ENCODE peak calls at places on chromosome X, in ten cellular contexts. One of them, this sample, is unnamed.

GRCh38 chrX:134388161-134389109 is 71.5 kb upstream of the HPRT1 start:
- DNase-seq in IMR-90: no peak
- DNase-seq in A549: no peak
- DNase-seq in AG04450: no peak
- DNase-seq in CD8-positive, alpha-beta T cell: no peak
- DNase-seq in Peyer's patch: no peak
- DNase-seq in fibroblast of lung: no peak
- DNase-seq in colonic mucosa: no peak
- DNase-seq in cardiac muscle cell: no peak
- DNase-seq in pancreas: no peak
- DNase-seq in this sample: peak; percentile 65

GRCh38 chrX:38538134-38538533 is 23.2 kb upstream of the TSPAN7 start:
- DNase-seq in IMR-90: no peak
- DNase-seq in A549: no peak
- DNase-seq in AG04450: no peak
- DNase-seq in CD8-positive, alpha-beta T cell: no peak
- DNase-seq in Peyer's patch: no peak
- DNase-seq in fibroblast of lung: no peak
- DNase-seq in colonic mucosa: no peak
- DNase-seq in cardiac muscle cell: no peak
- DNase-seq in pancreas: no peak
- DNase-seq in this sample: no peak

GRCh38 chrX:48713847-48714246 is 17.3 kb downstream of the SUV39H1 start:
- DNase-seq in IMR-90: no peak
- DNase-seq in A549: no peak
- DNase-seq in AG04450: no peak
- DNase-seq in CD8-positive, alpha-beta T cell: no peak
- DNase-seq in Peyer's patch: no peak
- DNase-seq in fibroblast of lung: no peak
- DNase-seq in colonic mucosa: no peak
- DNase-seq in cardiac muscle cell: no peak
- DNase-seq in pancreas: no peak
- DNase-seq in this sample: no peak

GRCh38 chrX:20693071-20693470 is 426.4 kb upstream of the RPS6KA3 start:
- DNase-seq in IMR-90: no peak
- DNase-seq in A549: no peak
- DNase-seq in AG04450: no peak
- DNase-seq in CD8-positive, alpha-beta T cell: no peak
- DNase-seq in Peyer's patch: no peak
- DNase-seq in fibroblast of lung: peak; percentile 0
- DNase-seq in colonic mucosa: no peak
- DNase-seq in cardiac muscle cell: no peak
- DNase-seq in pancreas: no peak
- DNase-seq in this sample: no peak

GRCh38 chrX:46811101-46811500 is 25.7 kb upstream of the RP2 start:
- DNase-seq in IMR-90: no peak
- DNase-seq in A549: no peak
- DNase-seq in AG04450: no peak
- DNase-seq in CD8-positive, alpha-beta T cell: no peak
- DNase-seq in Peyer's patch: no peak
- DNase-seq in fibroblast of lung: no peak
- DNase-seq in colonic mucosa: no peak
- DNase-seq in cardiac muscle cell: no peak
- DNase-seq in pancreas: no peak
- DNase-seq in this sample: no peak

GRCh38 chrX:115936008-115936407 is 234.5 kb upstream of the AGTR2 start:
- DNase-seq in IMR-90: no peak
- DNase-seq in A549: no peak
- DNase-seq in AG04450: no peak
- DNase-seq in CD8-positive, alpha-beta T cell: no peak
- DNase-seq in Peyer's patch: no peak
- DNase-seq in fibroblast of lung: no peak
- DNase-seq in colonic mucosa: no peak
- DNase-seq in cardiac muscle cell: no peak
- DNase-seq in pancreas: no peak
- DNase-seq in this sample: no peak

GRCh38 chrX:149283853-149284252 is 221.3 kb downstream of the IDS start:
- DNase-seq in IMR-90: no peak
- DNase-seq in A549: no peak
- DNase-seq in AG04450: no peak
- DNase-seq in CD8-positive, alpha-beta T cell: no peak
- DNase-seq in Peyer's patch: no peak
- DNase-seq in fibroblast of lung: no peak
- DNase-seq in colonic mucosa: no peak
- DNase-seq in cardiac muscle cell: no peak
- DNase-seq in pancreas: no peak
- DNase-seq in this sample: no peak

GRCh38 chrX:40176256-40176978 is 78.7 kb upstream of the BCOR start:
- DNase-seq in IMR-90: no peak
- DNase-seq in A549: peak; percentile 44
- DNase-seq in AG04450: no peak
- DNase-seq in CD8-positive, alpha-beta T cell: peak; percentile 68
- DNase-seq in Peyer's patch: peak; percentile 88
- DNase-seq in fibroblast of lung: no peak
- DNase-seq in colonic mucosa: peak; percentile 71
- DNase-seq in cardiac muscle cell: peak; percentile 62
- DNase-seq in pancreas: peak; percentile 63
- DNase-seq in this sample: peak; percentile 88

GRCh38 chrX:72100824-72101351 is 30.8 kb downstream of the RTL5 start:
- DNase-seq in IMR-90: no peak
- DNase-seq in A549: no peak
- DNase-seq in AG04450: no peak
- DNase-seq in CD8-positive, alpha-beta T cell: peak; percentile 58
- DNase-seq in Peyer's patch: peak; percentile 84
- DNase-seq in fibroblast of lung: no peak
- DNase-seq in colonic mucosa: no peak
- DNase-seq in cardiac muscle cell: no peak
- DNase-seq in pancreas: no peak
- DNase-seq in this sample: peak; percentile 84

GRCh38 chrX:776061-776460 is 145.5 kb downstream of the SHOX start:
- DNase-seq in IMR-90: no peak
- DNase-seq in A549: no peak
- DNase-seq in AG04450: no peak
- DNase-seq in CD8-positive, alpha-beta T cell: no peak
- DNase-seq in Peyer's patch: no peak
- DNase-seq in fibroblast of lung: no peak
- DNase-seq in colonic mucosa: no peak
- DNase-seq in cardiac muscle cell: no peak
- DNase-seq in pancreas: no peak
- DNase-seq in this sample: no peak

GRCh38 chrX:145484740-145485139 is 237.4 kb downstream of the SPANXN1 start:
- DNase-seq in IMR-90: no peak
- DNase-seq in A549: no peak
- DNase-seq in AG04450: no peak
- DNase-seq in CD8-positive, alpha-beta T cell: no peak
- DNase-seq in Peyer's patch: no peak
- DNase-seq in fibroblast of lung: no peak
- DNase-seq in colonic mucosa: no peak
- DNase-seq in cardiac muscle cell: no peak
- DNase-seq in pancreas: no peak
- DNase-seq in this sample: no peak

GRCh38 chrX:1391707-1392375 is at the start of gene SLC25A6:
- DNase-seq in IMR-90: peak; percentile 95
- DNase-seq in A549: peak; percentile 91
- DNase-seq in AG04450: peak; percentile 92
- DNase-seq in CD8-positive, alpha-beta T cell: peak; percentile 99
- DNase-seq in Peyer's patch: peak; percentile 99
- DNase-seq in fibroblast of lung: peak; percentile 97
- DNase-seq in colonic mucosa: peak; percentile 99
- DNase-seq in cardiac muscle cell: peak; percentile 99
- DNase-seq in pancreas: peak; percentile 98
- DNase-seq in this sample: peak; percentile 97

GRCh38 chrX:1442724-1443367 is 9.9 kb downstream of the ASMTL start:
- DNase-seq in IMR-90: no peak
- DNase-seq in A549: no peak
- DNase-seq in AG04450: no peak
- DNase-seq in CD8-positive, alpha-beta T cell: no peak
- DNase-seq in Peyer's patch: peak; percentile 23
- DNase-seq in fibroblast of lung: no peak
- DNase-seq in colonic mucosa: no peak
- DNase-seq in cardiac muscle cell: no peak
- DNase-seq in pancreas: peak; percentile 8
- DNase-seq in this sample: no peak

GRCh38 chrX:69493193-69493592 is 10.9 kb upstream of the NALF2 start:
- DNase-seq in IMR-90: no peak
- DNase-seq in A549: peak; percentile 35
- DNase-seq in AG04450: no peak
- DNase-seq in CD8-positive, alpha-beta T cell: no peak
- DNase-seq in Peyer's patch: no peak
- DNase-seq in fibroblast of lung: no peak
- DNase-seq in colonic mucosa: peak; percentile 46
- DNase-seq in cardiac muscle cell: peak; percentile 30
- DNase-seq in pancreas: no peak
- DNase-seq in this sample: peak; percentile 18

GRCh38 chrX:2188316-2188715 is 312.5 kb downstream of the DHRSX start:
- DNase-seq in IMR-90: no peak
- DNase-seq in A549: no peak
- DNase-seq in AG04450: no peak
- DNase-seq in CD8-positive, alpha-beta T cell: no peak
- DNase-seq in Peyer's patch: no peak
- DNase-seq in fibroblast of lung: no peak
- DNase-seq in colonic mucosa: no peak
- DNase-seq in cardiac muscle cell: no peak
- DNase-seq in pancreas: no peak
- DNase-seq in this sample: no peak

GRCh38 chrX:1027133-1027532 is 185.3 kb downstream of the CRLF2 start:
- DNase-seq in IMR-90: no peak
- DNase-seq in A549: no peak
- DNase-seq in AG04450: no peak
- DNase-seq in CD8-positive, alpha-beta T cell: no peak
- DNase-seq in Peyer's patch: no peak
- DNase-seq in fibroblast of lung: no peak
- DNase-seq in colonic mucosa: no peak
- DNase-seq in cardiac muscle cell: no peak
- DNase-seq in pancreas: no peak
- DNase-seq in this sample: peak; percentile 64

GRCh38 chrX:110012818-110013484 is 10.0 kb downstream of the TMEM164 start:
- DNase-seq in IMR-90: no peak
- DNase-seq in A549: no peak
- DNase-seq in AG04450: no peak
- DNase-seq in CD8-positive, alpha-beta T cell: no peak
- DNase-seq in Peyer's patch: no peak
- DNase-seq in fibroblast of lung: no peak
- DNase-seq in colonic mucosa: no peak
- DNase-seq in cardiac muscle cell: no peak
- DNase-seq in pancreas: peak; percentile 21
- DNase-seq in this sample: no peak

GRCh38 chrX:134684956-134685355 is 26.7 kb upstream of the PLAC1 start:
- DNase-seq in IMR-90: no peak
- DNase-seq in A549: no peak
- DNase-seq in AG04450: no peak
- DNase-seq in CD8-positive, alpha-beta T cell: no peak
- DNase-seq in Peyer's patch: no peak
- DNase-seq in fibroblast of lung: no peak
- DNase-seq in colonic mucosa: no peak
- DNase-seq in cardiac muscle cell: no peak
- DNase-seq in pancreas: no peak
- DNase-seq in this sample: no peak

GRCh38 chrX:66164931-66165330 is 884 bp downstream of the HEPH start:
- DNase-seq in IMR-90: no peak
- DNase-seq in A549: no peak
- DNase-seq in AG04450: no peak
- DNase-seq in CD8-positive, alpha-beta T cell: no peak
- DNase-seq in Peyer's patch: no peak
- DNase-seq in fibroblast of lung: no peak
- DNase-seq in colonic mucosa: no peak
- DNase-seq in cardiac muscle cell: no peak
- DNase-seq in pancreas: no peak
- DNase-seq in this sample: no peak
- H3K4me3 ChIP-seq in IMR-90: peak overlapping the region; percentile 3
- H3K4me3 ChIP-seq in A549: no peak overlapping the region
- H3K4me3 ChIP-seq in AG04450: peak overlapping the region; percentile 63
- H3K4me3 ChIP-seq in CD8-positive, alpha-beta T cell: no peak overlapping the region
- H3K4me3 ChIP-seq in Peyer's patch: peak overlapping the region; percentile 53
- H3K4me3 ChIP-seq in fibroblast of lung: peak overlapping the region; percentile 63
- H3K4me3 ChIP-seq in colonic mucosa: peak overlapping the region; percentile 21
- H3K4me3 ChIP-seq in cardiac muscle cell: peak overlapping the region; percentile 57
- H3K4me3 ChIP-seq in pancreas: no peak overlapping the region
- H3K4me3 ChIP-seq in this sample: no peak overlapping the region

DNA sequence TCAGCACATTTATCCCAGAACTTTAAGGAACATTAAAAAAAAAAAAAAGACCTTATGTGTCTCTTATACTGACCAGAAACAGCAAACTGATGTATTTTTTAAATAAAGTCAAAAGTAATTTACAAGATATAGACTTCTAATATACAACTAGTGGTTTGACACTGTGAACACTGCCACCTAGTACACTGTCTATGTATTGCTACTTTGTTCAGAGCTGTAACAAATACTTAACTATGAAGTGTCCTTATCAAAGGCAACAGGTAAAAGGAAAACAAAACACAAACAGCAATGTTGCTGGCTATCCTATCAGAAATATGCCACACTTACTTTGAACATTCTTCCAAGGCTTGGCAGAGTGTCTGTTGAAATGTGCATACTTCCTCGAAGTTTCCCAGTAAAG is 60.4 kb downstream of the CD40LG start:
- DNase-seq in IMR-90: peak; percentile 13
- DNase-seq in A549: peak; percentile 6
- DNase-seq in AG04450: no peak
- DNase-seq in CD8-positive, alpha-beta T cell: no peak
- DNase-seq in Peyer's patch: no peak
- DNase-seq in fibroblast of lung: no peak
- DNase-seq in colonic mucosa: no peak
- DNase-seq in cardiac muscle cell: no peak
- DNase-seq in pancreas: no peak
- DNase-seq in this sample: peak; percentile 24
- TF ChIP-seq CTCF in IMR-90: peak; percentile 33
- TF ChIP-seq CTCF in A549: peak; percentile 40
- TF ChIP-seq CTCF in AG04450: peak; percentile 44
- TF ChIP-seq CTCF in CD8-positive, alpha-beta T cell: peak; percentile 49
- TF ChIP-seq CTCF in Peyer's patch: peak; percentile 23
- TF ChIP-seq CTCF in fibroblast of lung: no peak
- TF ChIP-seq CTCF in colonic mucosa: no peak
- TF ChIP-seq CTCF in cardiac muscle cell: peak; percentile 42
- TF ChIP-seq CTCF in pancreas: no peak
- TF ChIP-seq CTCF in this sample: peak; percentile 34

GRCh38 chrX:132474522-132474921 is 14.3 kb downstream of the MBNL3 start:
- DNase-seq in IMR-90: no peak
- DNase-seq in A549: no peak
- DNase-seq in AG04450: no peak
- DNase-seq in CD8-positive, alpha-beta T cell: no peak
- DNase-seq in Peyer's patch: no peak
- DNase-seq in fibroblast of lung: peak; percentile 33
- DNase-seq in colonic mucosa: no peak
- DNase-seq in cardiac muscle cell: no peak
- DNase-seq in pancreas: no peak
- DNase-seq in this sample: no peak
- H3K4me3 ChIP-seq in IMR-90: no peak overlapping the region
- H3K4me3 ChIP-seq in A549: no peak overlapping the region
- H3K4me3 ChIP-seq in AG04450: no peak overlapping the region
- H3K4me3 ChIP-seq in CD8-positive, alpha-beta T cell: no peak overlapping the region
- H3K4me3 ChIP-seq in Peyer's patch: no peak overlapping the region
- H3K4me3 ChIP-seq in fibroblast of lung: no peak overlapping the region
- H3K4me3 ChIP-seq in colonic mucosa: no peak overlapping the region
- H3K4me3 ChIP-seq in cardiac muscle cell: no peak overlapping the region
- H3K4me3 ChIP-seq in pancreas: no peak overlapping the region
- H3K4me3 ChIP-seq in this sample: no peak overlapping the region

DNA sequence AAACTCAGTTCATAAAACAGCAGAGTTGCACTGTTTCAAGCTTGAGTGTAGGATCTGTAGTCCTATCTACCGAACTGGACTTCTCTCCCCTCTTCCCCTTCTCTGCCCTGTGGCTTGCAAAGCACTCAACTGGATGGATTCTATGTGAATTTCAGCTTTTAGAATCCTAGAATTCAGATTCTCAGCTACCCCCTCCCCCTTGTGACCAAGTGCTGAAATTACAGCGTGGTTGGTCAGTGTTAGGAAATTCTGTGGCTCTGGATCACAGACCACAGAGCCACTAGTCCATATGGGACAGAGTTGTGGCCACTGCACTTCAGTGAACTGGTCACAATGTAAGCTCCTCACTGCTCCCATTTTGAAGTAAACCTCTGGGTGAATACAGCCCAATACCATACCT is 64.6 kb upstream of the TRPC5 start:
- DNase-seq in IMR-90: peak; percentile 29
- DNase-seq in A549: peak; percentile 2
- DNase-seq in AG04450: no peak
- DNase-seq in CD8-positive, alpha-beta T cell: no peak
- DNase-seq in Peyer's patch: no peak
- DNase-seq in fibroblast of lung: no peak
- DNase-seq in colonic mucosa: no peak
- DNase-seq in cardiac muscle cell: no peak
- DNase-seq in pancreas: no peak
- DNase-seq in this sample: peak; percentile 0
- TF ChIP-seq CTCF in IMR-90: peak; percentile 54
- TF ChIP-seq CTCF in A549: peak; percentile 9
- TF ChIP-seq CTCF in AG04450: peak; percentile 43
- TF ChIP-seq CTCF in CD8-positive, alpha-beta T cell: no peak
- TF ChIP-seq CTCF in Peyer's patch: no peak
- TF ChIP-seq CTCF in fibroblast of lung: peak; percentile 31
- TF ChIP-seq CTCF in colonic mucosa: no peak
- TF ChIP-seq CTCF in cardiac muscle cell: peak; percentile 18
- TF ChIP-seq CTCF in pancreas: peak; percentile 12
- TF ChIP-seq CTCF in this sample: peak; percentile 30

This sample was measured in GM12865.